ENCODE peak calls at places on chromosomes 1 and 21, in five cellular contexts. P is K562, V is H1, C is GM12878, Q is GM12891. D is an unnamed sample.

GRCh38 chr1:181541947-181542346 is 58.6 kb downstream of the CACNA1E start:
- DNase-seq in C (no peak), P (no peak), Q (no peak), V (no peak), D (no peak)

GRCh38 chr1:219991511-219991810 is 54.8 kb downstream of the EPRS1 start:
- DNase-seq in V (no peak), P (no peak), C (no peak), Q (no peak), D (no peak)

GRCh38 chr21:44356636-44357035 is 3.2 kb downstream of the TRPM2 start:
- DNase-seq in P (no peak), C (no peak), V (no peak), Q (no peak), D (no peak)

GRCh38 chr1:34364376-34364775 is 187.7 kb downstream of the C1orf94 start:
- DNase-seq in Q (no peak), C (no peak), P (no peak), V (no peak), D (no peak)

GRCh38 chr1:39902121-39902807 is 547 bp upstream of the MYCL start:
- DNase-seq in V (no peak), P (peak), C (no peak), Q (peak), D (peak)

GRCh38 chr1:220872296-220872695 is 6.9 kb upstream of the HLX start:
- DNase-seq in V (no peak), C (no peak), Q (no peak), P (no peak), D (no peak)

GRCh38 chr1:117537291-117537920 is 68.4 kb upstream of the TENT5C start:
- DNase-seq in P (peak), C (no peak), Q (no peak), V (peak), D (no peak)

GRCh38 chr1:242147096-242147976 is 148.4 kb upstream of the MAP1LC3C start:
- DNase-seq in Q (no peak), V (no peak), P (no peak), C (no peak), D (no peak)

GRCh38 chr1:154419620-154420020 is 14.5 kb downstream of the IL6R start:
- DNase-seq in P (no peak), Q (no peak), V (no peak), C (no peak), D (no peak)

GRCh38 chr1:64654519-64655341 is 90.1 kb upstream of the RAVER2 start:
- DNase-seq in C (no peak), P (no peak), Q (no peak), V (no peak), D (no peak)

GRCh38 chr1:114258074-114258473 is 104.4 kb upstream of the SYT6 start:
- DNase-seq in P (no peak), Q (no peak), C (no peak), V (no peak), D (no peak)

GRCh38 chr1:82454431-82454830 is 653.7 kb downstream of the ADGRL2 start:
- DNase-seq in P (no peak), V (no peak), C (no peak), Q (no peak), D (no peak)

GRCh38 chr1:204836856-204837255 is 33.8 kb upstream of the NFASC start:
- DNase-seq in Q (no peak), C (no peak), V (no peak), P (no peak), D (no peak)

GRCh38 chr21:41767606-41768370 is 936 bp upstream of the RIPK4 start:
- DNase-seq in Q (no peak), V (no peak), P (no peak), C (no peak), D (no peak)

GRCh38 chr1:221741971-221742554 is at the start of gene DUSP10:
- DNase-seq in V (peak), P (peak), Q (peak), C (peak), D (peak)

DNA sequence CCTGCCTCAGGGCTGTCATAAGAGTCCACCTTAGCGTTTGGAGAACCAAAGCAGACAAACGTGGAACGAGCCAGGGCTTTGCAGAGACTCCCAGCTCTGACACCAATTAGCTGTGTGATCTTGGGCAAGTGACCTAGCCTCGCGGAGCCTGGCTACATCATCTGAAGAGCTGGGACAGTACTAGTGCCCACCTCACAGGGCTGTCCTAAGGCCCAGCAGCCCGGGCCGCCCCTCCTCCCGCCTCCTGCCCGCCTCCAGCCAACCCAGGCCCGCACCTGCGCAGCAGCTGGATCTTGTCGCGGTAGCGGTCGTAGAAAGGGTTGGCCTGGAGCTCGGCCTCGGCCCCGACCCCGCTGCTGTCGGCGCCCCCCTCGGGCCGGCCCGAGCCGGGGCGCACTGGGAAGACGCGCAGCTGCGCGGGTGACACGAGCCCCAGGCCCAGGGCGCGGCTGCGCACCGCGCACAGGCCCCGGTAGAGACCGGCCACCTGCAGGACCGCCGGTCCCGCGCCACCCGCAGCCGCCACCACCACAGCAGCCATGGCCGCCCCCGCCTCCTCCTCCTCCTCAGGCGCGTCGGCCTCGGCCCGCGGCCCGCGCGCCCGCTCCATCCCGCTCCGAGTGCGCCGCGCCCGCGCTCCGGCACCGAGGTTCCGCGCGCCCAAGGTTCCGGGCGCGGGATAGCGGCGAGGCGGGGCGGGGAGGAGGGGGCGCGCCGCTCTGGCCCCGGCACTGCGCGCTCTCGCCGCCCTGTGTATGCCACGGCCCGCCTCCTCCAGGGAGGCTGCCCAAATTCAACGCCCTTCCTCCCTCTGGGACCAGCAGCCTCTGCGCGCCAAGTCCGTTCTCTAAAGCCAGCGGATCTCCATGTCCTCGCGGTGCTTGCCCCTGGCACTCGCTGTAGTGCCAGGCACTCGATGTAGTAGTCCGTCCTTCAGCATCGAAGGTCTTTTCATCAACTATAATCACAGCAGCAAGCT is at the start of gene ATPAF1:
- DNase-seq in P (peak), V (peak), Q (peak), C (peak), D (peak)
- TF ChIP-seq POLR2A in P (no peak), V (peak), Q (peak), C (peak), D (peak)

DNA sequence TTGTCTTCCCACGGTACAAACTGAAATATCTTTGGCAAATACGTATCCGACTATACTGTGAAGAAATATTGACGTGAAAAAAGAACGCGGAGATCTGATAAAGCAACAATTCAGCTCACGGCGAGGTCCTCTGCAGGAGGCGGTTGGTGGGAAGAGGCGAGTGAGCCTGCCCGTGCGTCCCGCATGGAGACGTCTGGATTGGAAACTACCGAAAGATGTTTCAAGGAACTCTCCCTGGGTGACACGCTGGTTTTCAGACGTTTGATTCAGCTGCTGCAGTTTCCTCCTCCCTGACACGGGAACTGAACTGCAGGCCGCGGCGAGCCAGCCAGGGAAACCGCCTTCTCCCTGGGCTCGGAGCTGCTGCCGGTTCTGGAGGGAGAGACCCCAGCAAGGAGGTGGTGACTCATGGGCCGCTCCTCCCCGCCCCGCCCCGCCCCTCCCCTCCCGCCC is 390 bp upstream of the COL6A1 start:
- DNase-seq in C (no peak), Q (peak), V (no peak), P (peak), D (peak)
- TF ChIP-seq TAF1 in C (no peak), Q (no peak), V (peak), P (peak), D (no peak)

GRCh38 chr21:35483267-35483666 is 434.2 kb upstream of the RUNX1 start:
- DNase-seq in P (peak), V (no peak), C (no peak), Q (no peak), D (no peak)
- TF ChIP-seq POLR2A in P (no peak), V (no peak), C (no peak), Q (no peak), D (no peak)

DNA sequence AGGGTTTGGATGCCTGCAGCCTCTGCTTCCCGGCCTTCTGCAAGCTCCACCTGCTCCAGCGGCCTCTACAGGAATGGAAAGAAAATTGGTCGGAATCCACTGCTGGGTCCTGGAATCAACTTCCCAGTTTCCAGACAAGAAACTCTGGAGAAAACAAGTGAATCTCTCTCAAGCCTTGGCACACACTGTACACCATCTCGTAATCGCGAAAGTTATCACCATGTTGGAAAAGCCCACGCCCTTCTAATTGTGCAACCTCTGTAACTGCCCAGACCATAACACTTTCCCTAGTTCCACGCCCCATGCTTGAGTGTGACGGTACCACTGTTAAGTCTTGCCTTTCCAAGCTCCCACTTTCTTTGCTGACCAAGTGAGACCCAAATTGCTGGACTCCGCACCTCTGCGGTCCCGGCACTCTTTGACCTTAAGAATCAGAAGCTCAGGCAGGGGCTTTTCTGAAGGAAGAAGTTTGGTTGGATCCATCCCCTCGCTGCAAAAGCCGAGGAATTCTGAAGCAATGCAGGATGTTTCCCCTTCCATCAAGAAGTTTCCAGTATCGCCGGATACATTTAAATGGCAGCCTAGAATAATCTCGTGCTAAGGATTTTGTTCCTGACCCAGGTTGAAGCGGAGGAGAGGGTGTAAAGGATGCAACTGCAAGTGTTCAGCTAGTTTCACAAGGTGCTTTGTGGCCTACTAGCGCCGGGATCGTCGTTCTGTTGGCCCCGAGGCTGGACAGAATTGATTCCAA is 6.2 kb downstream of the NR5A2 start:
- DNase-seq in Q (no peak), C (no peak), P (no peak), V (no peak), D (no peak)
- TF ChIP-seq TAF1 in Q (no peak), C (no peak), P (no peak), V (no peak), D (no peak)

DNA sequence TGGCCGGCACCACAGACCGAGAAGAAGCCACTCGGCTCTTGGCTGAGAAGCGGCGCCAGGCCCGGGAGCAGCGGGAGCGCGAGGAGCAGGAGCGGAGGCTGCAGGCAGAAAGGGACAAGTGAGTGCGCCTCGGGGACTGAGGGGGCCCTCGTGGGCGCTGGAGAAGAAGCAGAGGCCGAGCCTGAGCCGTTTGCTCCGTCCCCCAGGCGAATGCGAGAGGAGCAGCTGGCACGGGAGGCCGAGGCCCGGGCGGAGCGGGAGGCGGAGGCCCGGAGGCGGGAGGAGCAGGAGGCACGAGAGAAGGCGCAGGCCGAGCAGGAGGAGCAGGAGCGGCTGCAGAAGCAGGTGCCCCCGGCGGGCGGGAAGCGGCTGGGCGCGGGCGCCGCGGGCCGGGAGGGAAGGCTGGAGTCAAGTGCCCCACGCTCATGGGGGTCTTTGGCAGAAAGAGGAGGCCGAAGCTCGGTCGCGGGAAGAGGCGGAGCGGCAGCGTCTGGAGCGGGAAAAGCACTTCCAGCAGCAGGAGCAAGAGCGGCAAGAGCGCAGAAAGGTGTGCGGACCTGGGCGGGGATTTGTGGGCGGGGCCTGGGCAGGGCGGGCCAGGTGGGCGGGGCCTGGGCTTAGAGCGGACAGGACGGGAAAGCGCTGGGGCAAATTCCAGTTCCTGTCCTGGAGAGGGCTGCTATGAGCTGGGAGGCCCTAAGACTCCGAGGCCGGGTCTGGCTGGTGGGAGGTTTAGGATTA is 22.7 kb downstream of the MAP7D1 start:
- DNase-seq in P (peak), Q (no peak), V (peak), C (no peak), D (no peak)
- TF ChIP-seq POLR2A in P (no peak), Q (no peak), V (peak), C (peak), D (no peak)

GRCh38 chr1:177703888-177704446 is 265.9 kb downstream of the SEC16B start:
- DNase-seq in V (no peak), P (no peak), Q (no peak), C (no peak), D (no peak)
- TF ChIP-seq TAF1 in V (no peak), P (no peak), Q (no peak), C (no peak), D (no peak)

DNA sequence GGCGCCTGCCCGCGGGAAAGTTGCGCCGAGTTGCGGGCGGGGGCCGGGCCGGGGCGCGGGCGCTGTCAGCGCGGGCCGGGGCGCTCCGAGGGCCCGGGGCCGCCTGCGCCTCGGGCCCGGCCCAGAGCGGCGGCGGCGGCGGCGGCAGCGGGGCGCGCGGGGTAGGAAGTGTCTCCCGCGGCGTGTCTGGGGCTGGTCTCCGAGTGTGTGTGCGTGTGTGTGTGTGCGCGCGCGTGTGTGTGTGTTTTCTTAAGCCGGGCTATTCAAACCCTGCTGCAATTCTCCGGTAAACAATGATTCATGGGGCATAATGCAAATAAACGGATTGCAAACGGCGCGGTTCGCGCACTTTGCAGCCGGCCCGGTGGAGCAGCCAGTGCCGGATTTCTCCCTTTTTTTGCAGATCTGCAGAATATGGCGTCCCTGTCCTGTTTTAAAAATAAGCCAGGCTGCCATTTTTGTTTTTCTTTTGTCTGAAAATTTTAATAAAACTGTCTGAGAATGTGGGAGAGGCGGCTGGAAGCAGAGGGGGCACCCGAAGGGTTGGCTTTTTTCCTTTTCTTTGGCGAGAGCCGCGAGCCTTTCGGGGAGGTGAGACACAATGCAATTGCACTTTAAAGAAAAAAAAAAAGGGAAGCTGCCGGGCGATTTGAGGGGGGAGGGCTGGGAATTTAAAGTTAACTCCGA is 552 bp downstream of the ZNF362 start:
- DNase-seq in Q (peak), C (no peak), V (no peak), P (peak), D (peak)
- TF ChIP-seq POLR2A in Q (no peak), C (no peak), V (no peak), P (no peak), D (peak)

D was measured in GM12892.